ENCODE peak calls at places on chromosomes 3 and 15, in eight cellular contexts. L, U, I, S, N, F, R and G are unnamed samples.

GRCh38 chr3:23739536-23739935 is 66.2 kb upstream of the UBE2E1 start:
- DNase-seq in L (no peak), U (peak; percentile 69), I (no peak), S (no peak), N (no peak), F (no peak), R (peak; percentile 73), G (no peak)

GRCh38 chr3:141291610-141292345 is 60.2 kb downstream of the PXYLP1 start:
- DNase-seq in L (no peak), U (peak; percentile 8), I (no peak), S (no peak), N (no peak), F (no peak), R (no peak), G (no peak)

GRCh38 chr15:33068007-33068441 is 126.5 kb downstream of the FMN1 start:
- DNase-seq in L (no peak), U (no peak), I (peak; percentile 59), S (no peak), N (no peak), F (peak; percentile 52), R (no peak), G (peak; percentile 65)

GRCh38 chr3:128902426-128902825 is 23.0 kb downstream of the ACAD9 start:
- DNase-seq in L (no peak), U (no peak), I (no peak), S (no peak), N (no peak), F (no peak), R (no peak), G (no peak)

GRCh38 chr3:147589016-147589415 is 179.9 kb downstream of the ZIC1 start:
- DNase-seq in L (no peak), U (no peak), I (no peak), S (no peak), N (no peak), F (no peak), R (no peak), G (no peak)

GRCh38 chr3:13140596-13140995 is 67.4 kb upstream of the IQSEC1 start:
- DNase-seq in L (no peak), U (no peak), I (no peak), S (no peak), N (no peak), F (no peak), R (no peak), G (no peak)

GRCh38 chr3:30511524-30512278 is 94.7 kb upstream of the TGFBR2 start:
- DNase-seq in L (no peak), U (peak; percentile 99), I (no peak), S (no peak), N (no peak), F (no peak), R (peak; percentile 98), G (no peak)

GRCh38 chr3:37861540-37862051 is at the start of gene CTDSPL:
- DNase-seq in L (peak; percentile 59), U (peak; percentile 74), I (no peak), S (no peak), N (no peak), F (peak; percentile 37), R (peak; percentile 44), G (no peak)

GRCh38 chr15:42863572-42864239 is 56.9 kb downstream of the TTBK2 start:
- DNase-seq in L (no peak), U (peak; percentile 8), I (peak; percentile 18), S (no peak), N (no peak), F (peak; percentile 23), R (no peak), G (peak; percentile 37)

GRCh38 chr3:48743773-48744172 is 26.8 kb upstream of the IP6K2 start:
- DNase-seq in L (no peak), U (no peak), I (no peak), S (no peak), N (no peak), F (no peak), R (no peak), G (no peak)

GRCh38 chr3:30548605-30549004 is 57.8 kb upstream of the TGFBR2 start:
- DNase-seq in L (no peak), U (no peak), I (peak; percentile 15), S (no peak), N (no peak), F (no peak), R (no peak), G (no peak)

GRCh38 chr3:175869398-175869797 is 1010.3 kb downstream of the NAALADL2 start:
- DNase-seq in L (no peak), U (no peak), I (no peak), S (no peak), N (no peak), F (no peak), R (no peak), G (no peak)

GRCh38 chr3:129034650-129035049 is 25.9 kb upstream of the GP9 start:
- DNase-seq in L (no peak), U (no peak), I (no peak), S (no peak), N (no peak), F (no peak), R (no peak), G (no peak)

GRCh38 chr15:99438691-99439523 is 126.9 kb upstream of the MEF2A start:
- DNase-seq in L (peak; percentile 31), U (no peak), I (no peak), S (peak; percentile 44), N (no peak), F (peak; percentile 6), R (no peak), G (peak; percentile 2)

GRCh38 chr3:177673105-177673804 is 476.0 kb upstream of the TBL1XR1 start:
- DNase-seq in L (no peak), U (peak; percentile 92), I (no peak), S (no peak), N (no peak), F (no peak), R (peak; percentile 97), G (no peak)

GRCh38 chr3:130900959-130901358 is 7.1 kb downstream of the ATP2C1 start:
- DNase-seq in L (no peak), U (no peak), I (no peak), S (no peak), N (no peak), F (no peak), R (peak; percentile 14), G (no peak)
- H3K27ac ChIP-seq in L (no peak overlapping the region), U (no peak overlapping the region), I (no peak overlapping the region), S (no peak overlapping the region), N (no peak overlapping the region), F (no peak overlapping the region), R (no peak overlapping the region), G (no peak overlapping the region)

DNA sequence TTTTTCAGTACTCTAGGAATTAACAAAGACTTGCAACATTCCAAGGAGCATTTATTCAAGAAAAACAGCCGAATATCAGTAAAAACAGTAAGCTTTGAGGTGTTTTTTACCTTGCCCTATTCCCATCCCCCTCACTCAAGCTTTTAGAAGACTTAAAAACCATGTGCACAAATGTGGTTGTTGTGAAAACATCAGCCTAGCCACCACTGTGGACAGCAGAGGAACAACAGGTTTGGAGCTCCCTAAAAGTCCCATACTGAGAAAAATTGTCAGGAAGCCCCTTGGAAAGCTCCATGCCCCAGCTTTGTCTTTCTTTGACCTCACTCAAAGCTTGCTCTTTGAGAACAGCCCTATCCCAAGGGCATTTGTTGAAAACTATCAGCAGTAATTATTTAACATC is 34.7 kb upstream of the RSL24D1 start:
- DNase-seq in L (no peak), U (no peak), I (no peak), S (no peak), N (no peak), F (no peak), R (no peak), G (no peak)
- TF ChIP-seq CTCF in L (no peak), U (no peak), I (no peak), S (no peak), N (no peak), F (no peak), R (no peak), G (no peak)

DNA sequence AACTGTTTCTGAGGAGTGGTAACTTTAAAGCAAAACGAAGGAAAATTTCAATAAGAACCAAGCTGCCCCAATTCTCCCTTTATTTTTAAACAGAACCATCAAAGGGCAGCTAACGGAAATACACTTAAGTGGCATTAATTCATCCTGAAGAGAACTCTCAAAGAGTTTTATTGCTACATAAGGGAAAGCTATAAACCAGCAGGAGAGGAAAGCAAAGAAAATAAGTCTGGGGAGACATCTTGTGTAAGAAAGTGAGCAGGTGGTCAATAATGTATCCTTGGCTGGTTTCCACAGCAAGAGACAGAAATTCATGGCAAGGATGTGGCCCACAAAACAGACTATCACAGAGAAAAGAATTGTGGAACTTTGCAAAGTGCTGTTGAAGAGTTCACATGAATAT is 40.0 kb upstream of the CMSS1 start:
- DNase-seq in L (no peak), U (no peak), I (no peak), S (no peak), N (no peak), F (no peak), R (no peak), G (no peak)
- H3K4me1 ChIP-seq in L (no peaks in the 10 kb centered on the region), U (no peaks in the 10 kb centered on the region), I (no peaks in the 10 kb centered on the region), S (no peaks in the 10 kb centered on the region), N (no peaks in the 10 kb centered on the region), F (no peaks in the 10 kb centered on the region), R (peaks cover 20% of the 10 kb centered on the region), G (no peaks in the 10 kb centered on the region)

GRCh38 chr3:196159526-196159925 is 51.7 kb downstream of the ZDHHC19 start:
- DNase-seq in L (no peak), U (no peak), I (no peak), S (no peak), N (no peak), F (no peak), R (no peak), G (no peak)

GRCh38 chr3:196162679-196163078 is 48.5 kb downstream of the ZDHHC19 start:
- DNase-seq in L (no peak), U (no peak), I (peak; percentile 36), S (no peak), N (no peak), F (peak; percentile 36), R (no peak), G (no peak)

GRCh38 chr3:196163687-196164493 is 47.3 kb downstream of the ZDHHC19 start:
- DNase-seq in L (no peak), U (peak; percentile 27), I (no peak), S (no peak), N (no peak), F (no peak), R (no peak), G (no peak)

GRCh38 chr3:196163212-196163611 is 48.0 kb downstream of the ZDHHC19 start:
- DNase-seq in L (no peak), U (no peak), I (no peak), S (no peak), N (no peak), F (no peak), R (no peak), G (no peak)

DNA sequence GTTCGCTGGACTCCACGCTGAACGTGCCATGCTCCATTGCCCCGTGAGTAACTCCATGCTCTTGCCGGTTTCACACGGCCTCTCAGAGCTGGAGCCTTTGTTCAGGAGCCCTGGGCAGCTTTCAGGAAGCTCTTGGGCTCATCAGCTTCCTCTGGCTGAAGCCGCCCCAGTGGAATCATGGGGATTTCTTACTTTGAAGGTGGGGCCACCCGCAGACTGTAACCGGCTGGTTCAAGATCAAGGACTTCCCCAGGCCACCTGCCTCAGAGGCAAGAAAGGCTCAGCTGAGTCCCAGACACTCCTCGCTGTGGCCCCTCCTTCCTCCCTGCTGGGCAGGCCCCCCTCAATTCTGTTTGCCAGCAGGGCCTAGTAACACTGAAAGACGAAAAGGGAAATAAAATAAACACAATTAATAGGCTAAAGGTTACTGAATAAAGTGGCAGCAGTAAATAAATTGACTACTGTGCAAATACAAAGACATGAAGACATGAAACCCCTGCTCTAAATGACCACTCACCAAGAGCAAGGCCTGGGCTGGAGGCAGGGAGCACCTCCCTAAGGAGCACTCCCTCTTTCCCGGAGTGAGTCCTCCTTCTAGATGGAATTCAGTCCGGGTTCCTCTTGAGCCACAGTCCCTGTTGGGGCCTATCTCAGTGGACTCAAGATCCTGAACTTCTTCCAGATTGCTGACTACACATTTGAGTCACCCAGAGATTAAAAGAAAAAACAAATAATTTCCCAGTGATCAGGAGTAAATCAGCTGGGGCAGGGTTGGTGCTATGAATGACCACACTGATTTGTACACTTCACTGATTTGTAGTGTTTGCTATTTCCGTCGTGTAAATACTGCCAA is 51.0 kb downstream of the ZDHHC19 start:
- DNase-seq in L (no peak), U (peak; percentile 71), I (peak; percentile 59), S (peak; percentile 40), N (no peak), F (peak; percentile 34), R (peak; percentile 93), G (no peak)
- H3K27ac ChIP-seq in L (no peak overlapping the region), U (peak overlapping the region; percentile 17), I (peak overlapping the region; percentile 73), S (no peak overlapping the region), N (no peak overlapping the region), F (peak overlapping the region; percentile 50), R (peak overlapping the region; percentile 45), G (no peak overlapping the region)